ENCODE peak calls at places on chromosome 21, in six cellular contexts. Y is ovary, D is uterus, L is breast epithelium, R is A549, N is IMR-90. T is an unnamed sample.

GRCh38 chr21:28136687-28137086 is 856.0 kb downstream of the LTN1 start:
- DNase-seq in N (no peak), Y (no peak), L (no peak), D (no peak), R (no peak), T (no peak)

GRCh38 chr21:30014883-30015282 is 75.1 kb upstream of the GRIK1 start:
- DNase-seq in Y (no peak), R (no peak), D (no peak), L (no peak), N (no peak), T (no peak)

GRCh38 chr21:20249401-20249800 is 748.8 kb upstream of the NCAM2 start:
- DNase-seq in Y (no peak), R (no peak), L (no peak), N (no peak), D (no peak), T (no peak)

GRCh38 chr21:25487046-25487594 is 120.2 kb downstream of the MRPL39 start:
- DNase-seq in N (no peak), Y (no peak), D (no peak), R (no peak), L (no peak), T (no peak)

GRCh38 chr21:19256934-19257660 is 853.5 kb upstream of the TMPRSS15 start:
- DNase-seq in R (no peak), L (no peak), N (no peak), D (no peak), Y (no peak), T (no peak)

GRCh38 chr21:24941316-24942185 is 665.7 kb downstream of the MRPL39 start:
- DNase-seq in D (no peak), R (no peak), Y (peak; percentile 22), N (no peak), L (no peak), T (peak; percentile 70)

GRCh38 chr21:37780991-37781983 is 135.0 kb downstream of the KCNJ6 start:
- DNase-seq in R (no peak), D (no peak), Y (no peak), L (no peak), N (no peak), T (no peak)

GRCh38 chr21:46319192-46319591 is 4.5 kb downstream of the C21orf58 start:
- DNase-seq in Y (no peak), L (no peak), N (no peak), R (no peak), D (no peak), T (no peak)

GRCh38 chr21:15560383-15561056 is 169.3 kb upstream of the USP25 start:
- DNase-seq in D (no peak), Y (no peak), L (no peak), N (no peak), R (no peak), T (no peak)

GRCh38 chr21:45990741-45991605 is 9.4 kb downstream of the COL6A1 start:
- DNase-seq in N (no peak), Y (peak; percentile 26), D (peak; percentile 24), L (peak; percentile 46), R (no peak), T (no peak)

GRCh38 chr21:44049182-44049581 is 37.1 kb downstream of the TRAPPC10 start:
- DNase-seq in Y (no peak), N (no peak), L (no peak), D (no peak), R (no peak), T (no peak)
- TF ChIP-seq CTCF in Y (no peak), N (no peak), L (no peak), D (no peak), R (no peak), T (no peak)

DNA sequence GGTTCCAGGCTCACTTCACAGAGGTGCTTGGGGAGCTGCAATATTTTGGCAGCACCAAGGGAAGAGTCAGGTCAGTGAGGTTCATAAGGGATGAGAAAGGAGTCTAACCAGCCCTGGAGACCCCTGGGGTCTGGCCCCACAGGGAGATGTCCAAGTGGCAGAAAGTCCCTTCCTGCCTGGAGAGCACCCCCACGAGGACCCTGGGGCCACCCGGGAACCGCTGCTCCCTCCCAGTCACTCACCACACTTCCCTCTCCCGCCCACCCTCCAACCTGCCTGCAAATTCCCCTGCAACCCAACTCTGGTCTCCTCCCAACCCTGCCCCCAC is 6.5 kb upstream of the ITGB2 start:
- DNase-seq in Y (no peak), D (no peak), N (no peak), L (no peak), R (no peak), T (no peak)
- H3K4me1 ChIP-seq in Y (no peaks in the 10 kb centered on the region), D (no peaks in the 10 kb centered on the region), N (peaks cover 27% of the 10 kb centered on the region), L (peaks cover 30% of the 10 kb centered on the region), R (peaks cover 45% of the 10 kb centered on the region), T (peaks cover 8% of the 10 kb centered on the region)

GRCh38 chr21:33916200-33916567 is 580 bp upstream of the ATP5PO start:
- DNase-seq in L (no peak), Y (no peak), R (no peak), D (no peak), N (no peak), T (no peak)

GRCh38 chr21:33909756-33910155 is 5.8 kb downstream of the ATP5PO start:
- DNase-seq in L (no peak), D (no peak), N (no peak), Y (no peak), R (no peak), T (no peak)

GRCh38 chr21:33914188-33914587 is 1.4 kb downstream of the ATP5PO start:
- DNase-seq in D (no peak), L (no peak), N (no peak), Y (no peak), R (no peak), T (no peak)

GRCh38 chr21:33917421-33917820 is 1.8 kb upstream of the ATP5PO start:
- DNase-seq in N (no peak), L (no peak), Y (no peak), D (no peak), R (no peak), T (no peak)

GRCh38 chr21:33915368-33916199 is at the start of gene ATP5PO:
- DNase-seq in D (peak; percentile 97), L (peak; percentile 96), R (peak; percentile 95), N (peak; percentile 98), Y (peak; percentile 96), T (peak; percentile 95)
- TF ChIP-seq POLR2A in D (peak; percentile 90), L (peak; percentile 65), R (peak; percentile 88), N (peak; percentile 86), Y (peak; percentile 61), T (peak; percentile 91)

GRCh38 chr21:39881661-39882060 is 14.4 kb downstream of the PCP4 start:
- DNase-seq in Y (no peak), D (no peak), L (no peak), R (no peak), N (no peak), T (no peak)
- TF ChIP-seq CTCF in Y (no peak), D (no peak), L (no peak), R (no peak), N (no peak), T (no peak)

GRCh38 chr21:43923391-43923790 is 58.4 kb downstream of the AGPAT3 start:
- DNase-seq in Y (no peak), N (peak; percentile 11), R (no peak), D (no peak), L (no peak), T (no peak)
- H3K4me1 ChIP-seq in Y (peaks cover 8% of the 10 kb centered on the region), N (peaks cover 8% of the 10 kb centered on the region), R (no peaks in the 10 kb centered on the region), D (no peaks in the 10 kb centered on the region), L (peaks cover 8% of the 10 kb centered on the region), T (peaks cover 11% of the 10 kb centered on the region)

DNA sequence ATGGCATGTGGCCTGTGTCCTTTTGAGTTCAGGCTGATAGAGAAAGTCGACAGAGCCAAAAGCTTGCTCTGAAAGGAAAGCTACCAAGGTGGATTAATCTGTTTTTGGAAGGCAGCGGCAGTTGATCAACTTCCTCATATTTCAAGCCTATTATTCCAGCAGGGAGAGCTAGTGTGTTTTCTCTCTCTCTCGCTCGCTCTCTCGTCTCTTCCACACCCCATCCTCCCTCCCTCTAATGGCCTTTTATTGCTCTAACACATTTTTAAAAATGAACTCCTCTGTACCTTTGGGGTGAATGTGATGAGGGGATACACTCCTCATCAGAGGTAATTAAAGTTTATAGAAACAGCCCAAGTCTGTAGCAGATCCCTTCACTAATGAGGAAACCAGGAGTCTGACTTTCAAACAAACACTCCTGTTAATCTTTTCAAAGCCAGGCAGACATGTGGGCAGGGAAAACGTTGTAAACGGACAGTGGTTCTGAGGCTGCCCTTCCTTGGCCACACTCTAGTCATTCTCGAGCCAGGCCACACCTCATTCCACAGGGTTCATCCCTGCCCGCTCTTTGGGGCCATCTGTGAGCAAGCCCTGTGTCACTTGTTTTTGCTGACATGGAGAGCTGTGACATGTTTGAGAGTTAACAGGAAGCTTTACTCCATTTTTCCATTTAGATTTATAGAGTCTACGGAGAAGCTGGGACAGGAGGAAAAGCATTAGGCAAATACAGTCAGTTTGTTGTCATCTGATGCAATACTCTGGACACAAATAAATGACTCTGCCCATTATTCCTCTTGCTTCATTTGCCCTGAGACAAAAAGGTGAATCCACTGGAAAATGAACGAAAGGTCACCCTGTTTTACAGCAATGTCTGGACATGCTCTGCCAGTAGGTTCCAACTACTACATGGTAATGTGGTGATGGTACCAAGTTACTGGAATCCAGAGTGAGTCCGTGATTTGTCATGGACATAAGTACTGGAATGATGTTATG is 126.7 kb downstream of the CLIC6 start:
- DNase-seq in R (peak; percentile 75), L (no peak), D (no peak), Y (no peak), N (peak; percentile 77), T (peak; percentile 74)
- TF ChIP-seq POLR2A in R (no peak), L (no peak), D (no peak), Y (no peak), N (no peak), T (no peak)

DNA sequence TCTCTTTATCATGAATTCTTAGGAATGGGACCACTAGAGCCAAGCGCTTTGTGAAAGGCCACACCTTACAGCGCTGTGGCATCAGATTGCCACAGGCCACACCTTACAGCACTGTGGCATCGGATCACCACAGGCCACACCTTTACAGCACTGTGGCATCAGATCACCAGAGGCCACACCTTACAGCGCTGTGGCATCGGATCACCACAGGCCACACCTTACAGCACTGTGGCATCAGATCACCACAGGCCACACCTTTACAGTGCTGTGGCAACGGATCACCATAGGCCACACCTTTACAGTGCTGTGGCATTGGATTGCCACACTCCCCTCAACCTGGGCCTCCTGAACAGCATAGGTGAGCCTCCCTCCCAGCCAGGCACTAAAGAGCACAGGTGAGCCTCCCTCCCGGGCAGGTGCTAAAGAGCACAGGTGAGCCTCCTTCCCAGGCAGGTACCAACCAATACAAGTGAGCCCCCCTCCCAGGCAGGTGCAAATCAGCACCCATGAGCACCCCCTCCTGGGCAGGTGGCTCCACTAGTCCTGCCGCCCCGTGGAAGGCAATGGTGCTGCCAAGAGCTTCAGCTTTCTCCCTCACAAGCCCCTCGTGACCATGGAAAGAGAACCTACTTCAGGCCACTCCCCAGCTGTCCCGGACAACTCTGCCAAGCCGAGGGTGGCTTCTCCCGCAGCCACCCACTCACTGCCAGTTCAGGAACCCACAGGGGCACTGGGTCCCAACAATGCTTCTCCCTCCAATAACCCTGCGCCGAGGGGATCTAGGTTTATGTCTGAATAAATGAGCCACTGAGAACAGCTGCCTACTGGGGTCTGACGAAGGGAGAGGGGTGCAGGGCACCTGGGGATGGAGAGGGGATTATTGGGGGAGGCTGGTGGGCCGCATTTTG is 46.7 kb downstream of the PRDM15 start:
- DNase-seq in Y (no peak), R (no peak), L (no peak), D (no peak), N (no peak), T (no peak)
- TF ChIP-seq CTCF in Y (no peak), R (no peak), L (no peak), D (no peak), N (no peak), T (no peak)